ENCODE peak calls at places on chromosomes 6 and 20, in nine cellular contexts. One of them, this sample, is unnamed.

GRCh38 chr6:37381579-37381978 is 27.8 kb downstream of the RNF8 start:
- DNase-seq in left colon: peak
- DNase-seq in T-helper 1 cell: peak
- DNase-seq in iPS-NIHi11: peak
- DNase-seq in RPMI8226: peak
- DNase-seq in stimulated activated CD4-positive, alpha-beta T cell treated with anti-CD3 and anti-CD28 coated beads, Interleukin-2, amount 100 ng/mL, for 24 hours: no peak
- DNase-seq in testis: peak
- DNase-seq in mesenchymal stem cell: peak
- DNase-seq in EL: peak
- DNase-seq in this sample: peak

GRCh38 chr6:111427341-111428116 is 55.5 kb downstream of the REV3L start:
- DNase-seq in iPS-NIHi11: no peak
- DNase-seq in stimulated activated CD4-positive, alpha-beta T cell treated with anti-CD3 and anti-CD28 coated beads, Interleukin-2, amount 100 ng/mL, for 24 hours: no peak
- DNase-seq in mesenchymal stem cell: peak
- DNase-seq in left colon: no peak
- DNase-seq in EL: peak
- DNase-seq in testis: no peak
- DNase-seq in T-helper 1 cell: peak
- DNase-seq in RPMI8226: peak
- DNase-seq in this sample: peak

GRCh38 chr6:71902261-71902660 is 15.9 kb downstream of the RIMS1 start:
- DNase-seq in T-helper 1 cell: no peak
- DNase-seq in EL: no peak
- DNase-seq in iPS-NIHi11: no peak
- DNase-seq in stimulated activated CD4-positive, alpha-beta T cell treated with anti-CD3 and anti-CD28 coated beads, Interleukin-2, amount 100 ng/mL, for 24 hours: no peak
- DNase-seq in mesenchymal stem cell: no peak
- DNase-seq in RPMI8226: no peak
- DNase-seq in left colon: no peak
- DNase-seq in testis: no peak
- DNase-seq in this sample: no peak

GRCh38 chr6:11333292-11333849 is 100.9 kb upstream of the NEDD9 start:
- DNase-seq in EL: no peak
- DNase-seq in left colon: no peak
- DNase-seq in iPS-NIHi11: no peak
- DNase-seq in testis: no peak
- DNase-seq in mesenchymal stem cell: no peak
- DNase-seq in stimulated activated CD4-positive, alpha-beta T cell treated with anti-CD3 and anti-CD28 coated beads, Interleukin-2, amount 100 ng/mL, for 24 hours: no peak
- DNase-seq in T-helper 1 cell: no peak
- DNase-seq in RPMI8226: peak
- DNase-seq in this sample: no peak

GRCh38 chr6:28383235-28384142 is 16.1 kb downstream of the ZSCAN12 start:
- DNase-seq in testis: peak
- DNase-seq in T-helper 1 cell: peak
- DNase-seq in mesenchymal stem cell: peak
- DNase-seq in left colon: peak
- DNase-seq in stimulated activated CD4-positive, alpha-beta T cell treated with anti-CD3 and anti-CD28 coated beads, Interleukin-2, amount 100 ng/mL, for 24 hours: peak
- DNase-seq in iPS-NIHi11: peak
- DNase-seq in EL: no peak
- DNase-seq in RPMI8226: peak
- DNase-seq in this sample: peak

GRCh38 chr20:17928633-17929311 is 39.8 kb downstream of the SNX5 start:
- DNase-seq in testis: no peak
- DNase-seq in left colon: peak
- DNase-seq in T-helper 1 cell: no peak
- DNase-seq in EL: no peak
- DNase-seq in mesenchymal stem cell: no peak
- DNase-seq in RPMI8226: no peak
- DNase-seq in stimulated activated CD4-positive, alpha-beta T cell treated with anti-CD3 and anti-CD28 coated beads, Interleukin-2, amount 100 ng/mL, for 24 hours: no peak
- DNase-seq in iPS-NIHi11: peak
- DNase-seq in this sample: no peak

GRCh38 chr20:61303675-61304074 is 51.6 kb downstream of the CDH4 start:
- DNase-seq in mesenchymal stem cell: no peak
- DNase-seq in RPMI8226: peak
- DNase-seq in EL: no peak
- DNase-seq in T-helper 1 cell: no peak
- DNase-seq in iPS-NIHi11: peak
- DNase-seq in testis: peak
- DNase-seq in left colon: no peak
- DNase-seq in stimulated activated CD4-positive, alpha-beta T cell treated with anti-CD3 and anti-CD28 coated beads, Interleukin-2, amount 100 ng/mL, for 24 hours: no peak
- DNase-seq in this sample: no peak

GRCh38 chr20:58077282-58077681 is 151.2 kb downstream of the ANKRD60 start:
- DNase-seq in T-helper 1 cell: no peak
- DNase-seq in left colon: no peak
- DNase-seq in EL: no peak
- DNase-seq in testis: no peak
- DNase-seq in RPMI8226: no peak
- DNase-seq in stimulated activated CD4-positive, alpha-beta T cell treated with anti-CD3 and anti-CD28 coated beads, Interleukin-2, amount 100 ng/mL, for 24 hours: no peak
- DNase-seq in mesenchymal stem cell: no peak
- DNase-seq in iPS-NIHi11: no peak
- DNase-seq in this sample: no peak

GRCh38 chr20:59836768-59837167 is 96.7 kb downstream of the SYCP2 start:
- DNase-seq in testis: peak
- DNase-seq in mesenchymal stem cell: no peak
- DNase-seq in T-helper 1 cell: no peak
- DNase-seq in stimulated activated CD4-positive, alpha-beta T cell treated with anti-CD3 and anti-CD28 coated beads, Interleukin-2, amount 100 ng/mL, for 24 hours: no peak
- DNase-seq in EL: no peak
- DNase-seq in iPS-NIHi11: no peak
- DNase-seq in left colon: no peak
- DNase-seq in RPMI8226: no peak
- DNase-seq in this sample: no peak

GRCh38 chr6:52560462-52560861 is 16.4 kb downstream of the TRAM2 start:
- DNase-seq in testis: no peak
- DNase-seq in left colon: no peak
- DNase-seq in mesenchymal stem cell: peak
- DNase-seq in iPS-NIHi11: no peak
- DNase-seq in stimulated activated CD4-positive, alpha-beta T cell treated with anti-CD3 and anti-CD28 coated beads, Interleukin-2, amount 100 ng/mL, for 24 hours: no peak
- DNase-seq in T-helper 1 cell: no peak
- DNase-seq in EL: no peak
- DNase-seq in RPMI8226: no peak
- DNase-seq in this sample: peak

GRCh38 chr6:130105996-130106704 is 87.8 kb downstream of the L3MBTL3 start:
- DNase-seq in T-helper 1 cell: no peak
- DNase-seq in RPMI8226: peak
- DNase-seq in iPS-NIHi11: no peak
- DNase-seq in mesenchymal stem cell: no peak
- DNase-seq in stimulated activated CD4-positive, alpha-beta T cell treated with anti-CD3 and anti-CD28 coated beads, Interleukin-2, amount 100 ng/mL, for 24 hours: no peak
- DNase-seq in testis: no peak
- DNase-seq in left colon: no peak
- DNase-seq in EL: no peak
- DNase-seq in this sample: no peak

GRCh38 chr6:162750776-162751175 is 23.0 kb downstream of the PACRG start:
- DNase-seq in T-helper 1 cell: no peak
- DNase-seq in testis: no peak
- DNase-seq in RPMI8226: no peak
- DNase-seq in iPS-NIHi11: no peak
- DNase-seq in left colon: no peak
- DNase-seq in mesenchymal stem cell: no peak
- DNase-seq in EL: peak
- DNase-seq in stimulated activated CD4-positive, alpha-beta T cell treated with anti-CD3 and anti-CD28 coated beads, Interleukin-2, amount 100 ng/mL, for 24 hours: no peak
- DNase-seq in this sample: no peak

GRCh38 chr6:161963634-161964244 is 689.9 kb upstream of the AGPAT4 start:
- DNase-seq in stimulated activated CD4-positive, alpha-beta T cell treated with anti-CD3 and anti-CD28 coated beads, Interleukin-2, amount 100 ng/mL, for 24 hours: no peak
- DNase-seq in RPMI8226: no peak
- DNase-seq in testis: no peak
- DNase-seq in iPS-NIHi11: no peak
- DNase-seq in EL: no peak
- DNase-seq in mesenchymal stem cell: no peak
- DNase-seq in T-helper 1 cell: no peak
- DNase-seq in left colon: no peak
- DNase-seq in this sample: no peak

GRCh38 chr20:43844778-43845614 is 69.7 kb upstream of the TOX2 start:
- DNase-seq in left colon: no peak
- DNase-seq in EL: peak
- DNase-seq in RPMI8226: peak
- DNase-seq in testis: peak
- DNase-seq in T-helper 1 cell: peak
- DNase-seq in stimulated activated CD4-positive, alpha-beta T cell treated with anti-CD3 and anti-CD28 coated beads, Interleukin-2, amount 100 ng/mL, for 24 hours: no peak
- DNase-seq in mesenchymal stem cell: peak
- DNase-seq in iPS-NIHi11: no peak
- DNase-seq in this sample: peak

GRCh38 chr6:42339991-42340401 is 111.7 kb downstream of the TRERF1 start:
- DNase-seq in testis: no peak
- DNase-seq in T-helper 1 cell: peak
- DNase-seq in mesenchymal stem cell: no peak
- DNase-seq in EL: peak
- DNase-seq in iPS-NIHi11: no peak
- DNase-seq in left colon: no peak
- DNase-seq in stimulated activated CD4-positive, alpha-beta T cell treated with anti-CD3 and anti-CD28 coated beads, Interleukin-2, amount 100 ng/mL, for 24 hours: peak
- DNase-seq in RPMI8226: no peak
- DNase-seq in this sample: no peak

GRCh38 chr6:138231399-138231886 is 13.2 kb upstream of the PBOV1 start:
- DNase-seq in RPMI8226: peak
- DNase-seq in stimulated activated CD4-positive, alpha-beta T cell treated with anti-CD3 and anti-CD28 coated beads, Interleukin-2, amount 100 ng/mL, for 24 hours: no peak
- DNase-seq in testis: no peak
- DNase-seq in T-helper 1 cell: no peak
- DNase-seq in EL: no peak
- DNase-seq in left colon: no peak
- DNase-seq in mesenchymal stem cell: peak
- DNase-seq in iPS-NIHi11: no peak
- DNase-seq in this sample: peak

GRCh38 chr6:111256646-111257045 is 169.3 kb downstream of the SLC16A10 start:
- DNase-seq in EL: peak
- DNase-seq in stimulated activated CD4-positive, alpha-beta T cell treated with anti-CD3 and anti-CD28 coated beads, Interleukin-2, amount 100 ng/mL, for 24 hours: no peak
- DNase-seq in T-helper 1 cell: no peak
- DNase-seq in testis: no peak
- DNase-seq in iPS-NIHi11: no peak
- DNase-seq in left colon: no peak
- DNase-seq in RPMI8226: no peak
- DNase-seq in mesenchymal stem cell: no peak
- DNase-seq in this sample: no peak

GRCh38 chr6:33279257-33279695 is 2.4 kb downstream of the B3GALT4 start:
- DNase-seq in mesenchymal stem cell: no peak
- DNase-seq in iPS-NIHi11: no peak
- DNase-seq in stimulated activated CD4-positive, alpha-beta T cell treated with anti-CD3 and anti-CD28 coated beads, Interleukin-2, amount 100 ng/mL, for 24 hours: no peak
- DNase-seq in T-helper 1 cell: no peak
- DNase-seq in testis: no peak
- DNase-seq in left colon: no peak
- DNase-seq in RPMI8226: no peak
- DNase-seq in EL: no peak
- DNase-seq in this sample: no peak

GRCh38 chr6:35970181-35970580 is 49.3 kb upstream of the SRPK1 start:
- DNase-seq in mesenchymal stem cell: peak
- DNase-seq in testis: no peak
- DNase-seq in stimulated activated CD4-positive, alpha-beta T cell treated with anti-CD3 and anti-CD28 coated beads, Interleukin-2, amount 100 ng/mL, for 24 hours: no peak
- DNase-seq in iPS-NIHi11: no peak
- DNase-seq in T-helper 1 cell: no peak
- DNase-seq in RPMI8226: no peak
- DNase-seq in left colon: no peak
- DNase-seq in EL: peak
- DNase-seq in this sample: peak

GRCh38 chr6:141321486-141322347 is 811.0 kb upstream of the GJE1 start:
- DNase-seq in stimulated activated CD4-positive, alpha-beta T cell treated with anti-CD3 and anti-CD28 coated beads, Interleukin-2, amount 100 ng/mL, for 24 hours: no peak
- DNase-seq in testis: no peak
- DNase-seq in EL: peak
- DNase-seq in left colon: no peak
- DNase-seq in iPS-NIHi11: no peak
- DNase-seq in T-helper 1 cell: no peak
- DNase-seq in mesenchymal stem cell: peak
- DNase-seq in RPMI8226: no peak
- DNase-seq in this sample: no peak

GRCh38 chr6:79750806-79751205 is 119.7 kb downstream of the SH3BGRL2 start:
- DNase-seq in iPS-NIHi11: peak
- DNase-seq in T-helper 1 cell: no peak
- DNase-seq in stimulated activated CD4-positive, alpha-beta T cell treated with anti-CD3 and anti-CD28 coated beads, Interleukin-2, amount 100 ng/mL, for 24 hours: no peak
- DNase-seq in EL: no peak
- DNase-seq in left colon: no peak
- DNase-seq in mesenchymal stem cell: no peak
- DNase-seq in testis: no peak
- DNase-seq in RPMI8226: no peak
- DNase-seq in this sample: no peak

GRCh38 chr6:131721161-131721560 is 10.3 kb upstream of the CTAGE9 start:
- DNase-seq in testis: no peak
- DNase-seq in left colon: no peak
- DNase-seq in stimulated activated CD4-positive, alpha-beta T cell treated with anti-CD3 and anti-CD28 coated beads, Interleukin-2, amount 100 ng/mL, for 24 hours: no peak
- DNase-seq in mesenchymal stem cell: no peak
- DNase-seq in T-helper 1 cell: no peak
- DNase-seq in iPS-NIHi11: peak
- DNase-seq in RPMI8226: no peak
- DNase-seq in EL: no peak
- DNase-seq in this sample: no peak